ENCODE peak calls at places on chromosomes 16 and 17, in seven cellular contexts. One of them, this sample, is unnamed.

GRCh38 chr16:9077001-9077809 is 14.2 kb upstream of the HAPSTR1 start:
- DNase-seq in activated CD8-positive, alpha-beta T cell treated with anti-CD3 and anti-CD28 coated beads, Interleukin-2, amount 10 ng/mL, durations not matched to agents 7 days and 5 days: no peak
- DNase-seq in stimulated activated CD4-positive, alpha-beta T cell treated with anti-CD3 and anti-CD28 coated beads, Interleukin-1b, Interleukin-23, amount 100 ng/mL, for 4 hours: no peak
- DNase-seq in left kidney: no peak
- DNase-seq in pancreas: no peak
- DNase-seq in T follicular helper cell: no peak
- DNase-seq in DMS79: no peak
- DNase-seq in this sample: no peak

GRCh38 chr17:33049781-33050414 is 58.3 kb downstream of the SPACA3 start:
- DNase-seq in activated CD8-positive, alpha-beta T cell treated with anti-CD3 and anti-CD28 coated beads, Interleukin-2, amount 10 ng/mL, durations not matched to agents 7 days and 5 days: peak
- DNase-seq in pancreas: no peak
- DNase-seq in T follicular helper cell: no peak
- DNase-seq in DMS79: no peak
- DNase-seq in stimulated activated CD4-positive, alpha-beta T cell treated with anti-CD3 and anti-CD28 coated beads, Interleukin-1b, Interleukin-23, amount 100 ng/mL, for 4 hours: peak
- DNase-seq in left kidney: peak
- DNase-seq in this sample: no peak

GRCh38 chr16:56203052-56203451 is 11.8 kb downstream of the GNAO1 start:
- DNase-seq in stimulated activated CD4-positive, alpha-beta T cell treated with anti-CD3 and anti-CD28 coated beads, Interleukin-1b, Interleukin-23, amount 100 ng/mL, for 4 hours: peak
- DNase-seq in activated CD8-positive, alpha-beta T cell treated with anti-CD3 and anti-CD28 coated beads, Interleukin-2, amount 10 ng/mL, durations not matched to agents 7 days and 5 days: peak
- DNase-seq in pancreas: no peak
- DNase-seq in DMS79: no peak
- DNase-seq in T follicular helper cell: peak
- DNase-seq in left kidney: peak
- DNase-seq in this sample: no peak

GRCh38 chr16:57773680-57774295 is 28.5 kb downstream of the KIFC3 start:
- DNase-seq in activated CD8-positive, alpha-beta T cell treated with anti-CD3 and anti-CD28 coated beads, Interleukin-2, amount 10 ng/mL, durations not matched to agents 7 days and 5 days: no peak
- DNase-seq in T follicular helper cell: no peak
- DNase-seq in left kidney: no peak
- DNase-seq in stimulated activated CD4-positive, alpha-beta T cell treated with anti-CD3 and anti-CD28 coated beads, Interleukin-1b, Interleukin-23, amount 100 ng/mL, for 4 hours: no peak
- DNase-seq in DMS79: no peak
- DNase-seq in pancreas: peak
- DNase-seq in this sample: no peak

GRCh38 chr16:78761427-78761826 is 662.0 kb downstream of the WWOX start:
- DNase-seq in pancreas: no peak
- DNase-seq in activated CD8-positive, alpha-beta T cell treated with anti-CD3 and anti-CD28 coated beads, Interleukin-2, amount 10 ng/mL, durations not matched to agents 7 days and 5 days: no peak
- DNase-seq in stimulated activated CD4-positive, alpha-beta T cell treated with anti-CD3 and anti-CD28 coated beads, Interleukin-1b, Interleukin-23, amount 100 ng/mL, for 4 hours: no peak
- DNase-seq in DMS79: no peak
- DNase-seq in left kidney: no peak
- DNase-seq in T follicular helper cell: no peak
- DNase-seq in this sample: no peak

GRCh38 chr17:69457603-69458002 is 43.1 kb downstream of the MAP2K6 start:
- DNase-seq in left kidney: no peak
- DNase-seq in DMS79: no peak
- DNase-seq in T follicular helper cell: no peak
- DNase-seq in pancreas: no peak
- DNase-seq in stimulated activated CD4-positive, alpha-beta T cell treated with anti-CD3 and anti-CD28 coated beads, Interleukin-1b, Interleukin-23, amount 100 ng/mL, for 4 hours: no peak
- DNase-seq in activated CD8-positive, alpha-beta T cell treated with anti-CD3 and anti-CD28 coated beads, Interleukin-2, amount 10 ng/mL, durations not matched to agents 7 days and 5 days: no peak
- DNase-seq in this sample: no peak

GRCh38 chr17:21676281-21677111 is 15.8 kb upstream of the KCNJ18 start:
- DNase-seq in pancreas: peak
- DNase-seq in stimulated activated CD4-positive, alpha-beta T cell treated with anti-CD3 and anti-CD28 coated beads, Interleukin-1b, Interleukin-23, amount 100 ng/mL, for 4 hours: no peak
- DNase-seq in T follicular helper cell: no peak
- DNase-seq in DMS79: no peak
- DNase-seq in activated CD8-positive, alpha-beta T cell treated with anti-CD3 and anti-CD28 coated beads, Interleukin-2, amount 10 ng/mL, durations not matched to agents 7 days and 5 days: no peak
- DNase-seq in left kidney: no peak
- DNase-seq in this sample: peak

GRCh38 chr16:9334091-9334490 is 242.6 kb downstream of the HAPSTR1 start:
- DNase-seq in left kidney: no peak
- DNase-seq in T follicular helper cell: no peak
- DNase-seq in DMS79: no peak
- DNase-seq in stimulated activated CD4-positive, alpha-beta T cell treated with anti-CD3 and anti-CD28 coated beads, Interleukin-1b, Interleukin-23, amount 100 ng/mL, for 4 hours: no peak
- DNase-seq in pancreas: no peak
- DNase-seq in activated CD8-positive, alpha-beta T cell treated with anti-CD3 and anti-CD28 coated beads, Interleukin-2, amount 10 ng/mL, durations not matched to agents 7 days and 5 days: no peak
- DNase-seq in this sample: no peak

GRCh38 chr16:1338119-1338730 is 4.8 kb downstream of the BAIAP3 start:
- DNase-seq in DMS79: no peak
- DNase-seq in pancreas: peak
- DNase-seq in left kidney: peak
- DNase-seq in activated CD8-positive, alpha-beta T cell treated with anti-CD3 and anti-CD28 coated beads, Interleukin-2, amount 10 ng/mL, durations not matched to agents 7 days and 5 days: peak
- DNase-seq in T follicular helper cell: no peak
- DNase-seq in stimulated activated CD4-positive, alpha-beta T cell treated with anti-CD3 and anti-CD28 coated beads, Interleukin-1b, Interleukin-23, amount 100 ng/mL, for 4 hours: no peak
- DNase-seq in this sample: no peak

GRCh38 chr16:13923703-13924298 is 3.8 kb downstream of the ERCC4 start:
- DNase-seq in DMS79: peak
- DNase-seq in activated CD8-positive, alpha-beta T cell treated with anti-CD3 and anti-CD28 coated beads, Interleukin-2, amount 10 ng/mL, durations not matched to agents 7 days and 5 days: no peak
- DNase-seq in stimulated activated CD4-positive, alpha-beta T cell treated with anti-CD3 and anti-CD28 coated beads, Interleukin-1b, Interleukin-23, amount 100 ng/mL, for 4 hours: no peak
- DNase-seq in pancreas: no peak
- DNase-seq in T follicular helper cell: no peak
- DNase-seq in left kidney: peak
- DNase-seq in this sample: no peak

GRCh38 chr17:80361495-80362220 is 53.3 kb upstream of the ENDOV start:
- DNase-seq in T follicular helper cell: no peak
- DNase-seq in left kidney: peak
- DNase-seq in pancreas: no peak
- DNase-seq in DMS79: no peak
- DNase-seq in stimulated activated CD4-positive, alpha-beta T cell treated with anti-CD3 and anti-CD28 coated beads, Interleukin-1b, Interleukin-23, amount 100 ng/mL, for 4 hours: peak
- DNase-seq in activated CD8-positive, alpha-beta T cell treated with anti-CD3 and anti-CD28 coated beads, Interleukin-2, amount 10 ng/mL, durations not matched to agents 7 days and 5 days: no peak
- DNase-seq in this sample: no peak

GRCh38 chr17:8041980-8042379 is 3.1 kb downstream of the ALOX15B start:
- DNase-seq in pancreas: no peak
- DNase-seq in stimulated activated CD4-positive, alpha-beta T cell treated with anti-CD3 and anti-CD28 coated beads, Interleukin-1b, Interleukin-23, amount 100 ng/mL, for 4 hours: no peak
- DNase-seq in left kidney: no peak
- DNase-seq in T follicular helper cell: no peak
- DNase-seq in activated CD8-positive, alpha-beta T cell treated with anti-CD3 and anti-CD28 coated beads, Interleukin-2, amount 10 ng/mL, durations not matched to agents 7 days and 5 days: no peak
- DNase-seq in DMS79: no peak
- DNase-seq in this sample: no peak

GRCh38 chr16:86507173-86508027 is 2.9 kb upstream of the FOXF1 start:
- DNase-seq in T follicular helper cell: no peak
- DNase-seq in DMS79: no peak
- DNase-seq in pancreas: no peak
- DNase-seq in activated CD8-positive, alpha-beta T cell treated with anti-CD3 and anti-CD28 coated beads, Interleukin-2, amount 10 ng/mL, durations not matched to agents 7 days and 5 days: no peak
- DNase-seq in stimulated activated CD4-positive, alpha-beta T cell treated with anti-CD3 and anti-CD28 coated beads, Interleukin-1b, Interleukin-23, amount 100 ng/mL, for 4 hours: no peak
- DNase-seq in left kidney: no peak
- DNase-seq in this sample: no peak

GRCh38 chr16:31221357-31222160 is 4.6 kb upstream of the PYDC1 start:
- DNase-seq in stimulated activated CD4-positive, alpha-beta T cell treated with anti-CD3 and anti-CD28 coated beads, Interleukin-1b, Interleukin-23, amount 100 ng/mL, for 4 hours: no peak
- DNase-seq in T follicular helper cell: no peak
- DNase-seq in activated CD8-positive, alpha-beta T cell treated with anti-CD3 and anti-CD28 coated beads, Interleukin-2, amount 10 ng/mL, durations not matched to agents 7 days and 5 days: no peak
- DNase-seq in DMS79: no peak
- DNase-seq in pancreas: no peak
- DNase-seq in left kidney: no peak
- DNase-seq in this sample: no peak

GRCh38 chr17:30310562-30310961 is 18.8 kb upstream of the BLMH start:
- DNase-seq in DMS79: no peak
- DNase-seq in T follicular helper cell: no peak
- DNase-seq in left kidney: no peak
- DNase-seq in activated CD8-positive, alpha-beta T cell treated with anti-CD3 and anti-CD28 coated beads, Interleukin-2, amount 10 ng/mL, durations not matched to agents 7 days and 5 days: no peak
- DNase-seq in stimulated activated CD4-positive, alpha-beta T cell treated with anti-CD3 and anti-CD28 coated beads, Interleukin-1b, Interleukin-23, amount 100 ng/mL, for 4 hours: no peak
- DNase-seq in pancreas: no peak
- DNase-seq in this sample: no peak

GRCh38 chr17:42585353-42585752 is 7.8 kb upstream of the PSMC3IP start:
- DNase-seq in left kidney: no peak
- DNase-seq in activated CD8-positive, alpha-beta T cell treated with anti-CD3 and anti-CD28 coated beads, Interleukin-2, amount 10 ng/mL, durations not matched to agents 7 days and 5 days: no peak
- DNase-seq in T follicular helper cell: no peak
- DNase-seq in stimulated activated CD4-positive, alpha-beta T cell treated with anti-CD3 and anti-CD28 coated beads, Interleukin-1b, Interleukin-23, amount 100 ng/mL, for 4 hours: no peak
- DNase-seq in DMS79: no peak
- DNase-seq in pancreas: no peak
- DNase-seq in this sample: no peak

GRCh38 chr17:77449908-77450741 is 309.4 kb downstream of the SEC14L1 start:
- DNase-seq in DMS79: no peak
- DNase-seq in T follicular helper cell: no peak
- DNase-seq in stimulated activated CD4-positive, alpha-beta T cell treated with anti-CD3 and anti-CD28 coated beads, Interleukin-1b, Interleukin-23, amount 100 ng/mL, for 4 hours: peak
- DNase-seq in pancreas: peak
- DNase-seq in activated CD8-positive, alpha-beta T cell treated with anti-CD3 and anti-CD28 coated beads, Interleukin-2, amount 10 ng/mL, durations not matched to agents 7 days and 5 days: no peak
- DNase-seq in left kidney: peak
- DNase-seq in this sample: peak

GRCh38 chr17:78498848-78499247 is 78.3 kb downstream of the DNAH17 start:
- DNase-seq in DMS79: no peak
- DNase-seq in pancreas: no peak
- DNase-seq in left kidney: peak
- DNase-seq in stimulated activated CD4-positive, alpha-beta T cell treated with anti-CD3 and anti-CD28 coated beads, Interleukin-1b, Interleukin-23, amount 100 ng/mL, for 4 hours: no peak
- DNase-seq in activated CD8-positive, alpha-beta T cell treated with anti-CD3 and anti-CD28 coated beads, Interleukin-2, amount 10 ng/mL, durations not matched to agents 7 days and 5 days: no peak
- DNase-seq in T follicular helper cell: no peak
- DNase-seq in this sample: no peak

GRCh38 chr17:5610956-5611355 is 26.6 kb upstream of the NLRP1 start:
- DNase-seq in stimulated activated CD4-positive, alpha-beta T cell treated with anti-CD3 and anti-CD28 coated beads, Interleukin-1b, Interleukin-23, amount 100 ng/mL, for 4 hours: no peak
- DNase-seq in pancreas: no peak
- DNase-seq in left kidney: no peak
- DNase-seq in activated CD8-positive, alpha-beta T cell treated with anti-CD3 and anti-CD28 coated beads, Interleukin-2, amount 10 ng/mL, durations not matched to agents 7 days and 5 days: no peak
- DNase-seq in T follicular helper cell: no peak
- DNase-seq in DMS79: no peak
- DNase-seq in this sample: no peak

GRCh38 chr17:37234106-37234505 is 141.7 kb upstream of the C17orf78 start:
- DNase-seq in stimulated activated CD4-positive, alpha-beta T cell treated with anti-CD3 and anti-CD28 coated beads, Interleukin-1b, Interleukin-23, amount 100 ng/mL, for 4 hours: no peak
- DNase-seq in pancreas: no peak
- DNase-seq in activated CD8-positive, alpha-beta T cell treated with anti-CD3 and anti-CD28 coated beads, Interleukin-2, amount 10 ng/mL, durations not matched to agents 7 days and 5 days: no peak
- DNase-seq in T follicular helper cell: no peak
- DNase-seq in DMS79: no peak
- DNase-seq in left kidney: no peak
- DNase-seq in this sample: no peak

GRCh38 chr16:50303041-50303604 is 36.8 kb downstream of the ADCY7 start:
- DNase-seq in T follicular helper cell: no peak
- DNase-seq in pancreas: peak
- DNase-seq in activated CD8-positive, alpha-beta T cell treated with anti-CD3 and anti-CD28 coated beads, Interleukin-2, amount 10 ng/mL, durations not matched to agents 7 days and 5 days: no peak
- DNase-seq in left kidney: no peak
- DNase-seq in stimulated activated CD4-positive, alpha-beta T cell treated with anti-CD3 and anti-CD28 coated beads, Interleukin-1b, Interleukin-23, amount 100 ng/mL, for 4 hours: no peak
- DNase-seq in DMS79: no peak
- DNase-seq in this sample: no peak

GRCh38 chr16:23114131-23114904 is 34.9 kb downstream of the USP31 start:
- DNase-seq in left kidney: no peak
- DNase-seq in T follicular helper cell: no peak
- DNase-seq in pancreas: no peak
- DNase-seq in DMS79: peak
- DNase-seq in activated CD8-positive, alpha-beta T cell treated with anti-CD3 and anti-CD28 coated beads, Interleukin-2, amount 10 ng/mL, durations not matched to agents 7 days and 5 days: no peak
- DNase-seq in stimulated activated CD4-positive, alpha-beta T cell treated with anti-CD3 and anti-CD28 coated beads, Interleukin-1b, Interleukin-23, amount 100 ng/mL, for 4 hours: no peak
- DNase-seq in this sample: peak

GRCh38 chr17:58265902-58266875 is 14.5 kb downstream of the MPO start:
- DNase-seq in pancreas: peak
- DNase-seq in activated CD8-positive, alpha-beta T cell treated with anti-CD3 and anti-CD28 coated beads, Interleukin-2, amount 10 ng/mL, durations not matched to agents 7 days and 5 days: no peak
- DNase-seq in stimulated activated CD4-positive, alpha-beta T cell treated with anti-CD3 and anti-CD28 coated beads, Interleukin-1b, Interleukin-23, amount 100 ng/mL, for 4 hours: no peak
- DNase-seq in left kidney: no peak
- DNase-seq in DMS79: no peak
- DNase-seq in T follicular helper cell: no peak
- DNase-seq in this sample: no peak

GRCh38 chr16:79627092-79627491 is 26.6 kb upstream of the MAF start:
- DNase-seq in activated CD8-positive, alpha-beta T cell treated with anti-CD3 and anti-CD28 coated beads, Interleukin-2, amount 10 ng/mL, durations not matched to agents 7 days and 5 days: no peak
- DNase-seq in pancreas: no peak
- DNase-seq in DMS79: no peak
- DNase-seq in left kidney: no peak
- DNase-seq in T follicular helper cell: no peak
- DNase-seq in stimulated activated CD4-positive, alpha-beta T cell treated with anti-CD3 and anti-CD28 coated beads, Interleukin-1b, Interleukin-23, amount 100 ng/mL, for 4 hours: no peak
- DNase-seq in this sample: no peak

GRCh38 chr17:4551141-4551540 is 4.0 kb downstream of the MYBBP1A start:
- DNase-seq in stimulated activated CD4-positive, alpha-beta T cell treated with anti-CD3 and anti-CD28 coated beads, Interleukin-1b, Interleukin-23, amount 100 ng/mL, for 4 hours: no peak
- DNase-seq in T follicular helper cell: no peak
- DNase-seq in pancreas: no peak
- DNase-seq in DMS79: no peak
- DNase-seq in left kidney: no peak
- DNase-seq in activated CD8-positive, alpha-beta T cell treated with anti-CD3 and anti-CD28 coated beads, Interleukin-2, amount 10 ng/mL, durations not matched to agents 7 days and 5 days: no peak
- DNase-seq in this sample: no peak

GRCh38 chr17:60493847-60494321 is 32.2 kb downstream of the APPBP2 start:
- DNase-seq in activated CD8-positive, alpha-beta T cell treated with anti-CD3 and anti-CD28 coated beads, Interleukin-2, amount 10 ng/mL, durations not matched to agents 7 days and 5 days: no peak
- DNase-seq in T follicular helper cell: no peak
- DNase-seq in pancreas: no peak
- DNase-seq in DMS79: no peak
- DNase-seq in left kidney: no peak
- DNase-seq in stimulated activated CD4-positive, alpha-beta T cell treated with anti-CD3 and anti-CD28 coated beads, Interleukin-1b, Interleukin-23, amount 100 ng/mL, for 4 hours: no peak
- DNase-seq in this sample: no peak

GRCh38 chr16:66026211-66026610 is 340.3 kb upstream of the CDH5 start:
- DNase-seq in stimulated activated CD4-positive, alpha-beta T cell treated with anti-CD3 and anti-CD28 coated beads, Interleukin-1b, Interleukin-23, amount 100 ng/mL, for 4 hours: no peak
- DNase-seq in pancreas: no peak
- DNase-seq in DMS79: no peak
- DNase-seq in activated CD8-positive, alpha-beta T cell treated with anti-CD3 and anti-CD28 coated beads, Interleukin-2, amount 10 ng/mL, durations not matched to agents 7 days and 5 days: no peak
- DNase-seq in T follicular helper cell: no peak
- DNase-seq in left kidney: peak
- DNase-seq in this sample: peak

GRCh38 chr17:59752922-59753321 is 45.5 kb downstream of the VMP1 start:
- DNase-seq in DMS79: no peak
- DNase-seq in left kidney: no peak
- DNase-seq in activated CD8-positive, alpha-beta T cell treated with anti-CD3 and anti-CD28 coated beads, Interleukin-2, amount 10 ng/mL, durations not matched to agents 7 days and 5 days: no peak
- DNase-seq in T follicular helper cell: no peak
- DNase-seq in pancreas: no peak
- DNase-seq in stimulated activated CD4-positive, alpha-beta T cell treated with anti-CD3 and anti-CD28 coated beads, Interleukin-1b, Interleukin-23, amount 100 ng/mL, for 4 hours: no peak
- DNase-seq in this sample: no peak

GRCh38 chr17:77842148-77842905 is 116.2 kb upstream of the TNRC6C start:
- DNase-seq in T follicular helper cell: no peak
- DNase-seq in DMS79: no peak
- DNase-seq in stimulated activated CD4-positive, alpha-beta T cell treated with anti-CD3 and anti-CD28 coated beads, Interleukin-1b, Interleukin-23, amount 100 ng/mL, for 4 hours: no peak
- DNase-seq in activated CD8-positive, alpha-beta T cell treated with anti-CD3 and anti-CD28 coated beads, Interleukin-2, amount 10 ng/mL, durations not matched to agents 7 days and 5 days: no peak
- DNase-seq in pancreas: peak
- DNase-seq in left kidney: no peak
- DNase-seq in this sample: no peak

GRCh38 chr16:75104836-75105235 is 11.7 kb downstream of the LDHD start:
- DNase-seq in pancreas: no peak
- DNase-seq in T follicular helper cell: no peak
- DNase-seq in left kidney: no peak
- DNase-seq in DMS79: no peak
- DNase-seq in activated CD8-positive, alpha-beta T cell treated with anti-CD3 and anti-CD28 coated beads, Interleukin-2, amount 10 ng/mL, durations not matched to agents 7 days and 5 days: no peak
- DNase-seq in stimulated activated CD4-positive, alpha-beta T cell treated with anti-CD3 and anti-CD28 coated beads, Interleukin-1b, Interleukin-23, amount 100 ng/mL, for 4 hours: no peak
- DNase-seq in this sample: no peak

GRCh38 chr16:54007504-54007903 is 279.1 kb downstream of the IRX3 start:
- DNase-seq in pancreas: no peak
- DNase-seq in stimulated activated CD4-positive, alpha-beta T cell treated with anti-CD3 and anti-CD28 coated beads, Interleukin-1b, Interleukin-23, amount 100 ng/mL, for 4 hours: no peak
- DNase-seq in T follicular helper cell: no peak
- DNase-seq in DMS79: no peak
- DNase-seq in activated CD8-positive, alpha-beta T cell treated with anti-CD3 and anti-CD28 coated beads, Interleukin-2, amount 10 ng/mL, durations not matched to agents 7 days and 5 days: no peak
- DNase-seq in left kidney: no peak
- DNase-seq in this sample: no peak

GRCh38 chr17:81163051-81163695 is 2.1 kb upstream of the PVALEF start:
- DNase-seq in T follicular helper cell: no peak
- DNase-seq in activated CD8-positive, alpha-beta T cell treated with anti-CD3 and anti-CD28 coated beads, Interleukin-2, amount 10 ng/mL, durations not matched to agents 7 days and 5 days: no peak
- DNase-seq in pancreas: peak
- DNase-seq in DMS79: no peak
- DNase-seq in stimulated activated CD4-positive, alpha-beta T cell treated with anti-CD3 and anti-CD28 coated beads, Interleukin-1b, Interleukin-23, amount 100 ng/mL, for 4 hours: no peak
- DNase-seq in left kidney: no peak
- DNase-seq in this sample: no peak

This sample was measured in prostate gland.